ENCODE peak calls at places on chromosomes 4 and X, in eight cellular contexts. U, G, A, N, J, O, Y and V are unnamed samples.

GRCh38 chr4:150178161-150178560 is 99.9 kb downstream of the DCLK2 start:
- DNase-seq in U (no peak), G (no peak), A (no peak), N (peak; percentile 85), J (no peak), O (no peak), Y (no peak), V (no peak)

GRCh38 chr4:48780867-48781219 is 764 bp upstream of the FRYL start:
- DNase-seq in U (peak; percentile 31), G (no peak), A (peak; percentile 59), N (peak; percentile 56), J (no peak), O (no peak), Y (peak; percentile 55), V (peak; percentile 12)

GRCh38 chr4:100289980-100290379 is 99.7 kb upstream of the DDIT4L start:
- DNase-seq in U (no peak), G (no peak), A (no peak), N (no peak), J (peak; percentile 6), O (no peak), Y (no peak), V (no peak)

GRCh38 chrX:148265829-148266228 is 234.6 kb upstream of the AFF2 start:
- DNase-seq in U (no peak), G (no peak), A (no peak), N (peak; percentile 6), J (no peak), O (no peak), Y (no peak), V (no peak)

GRCh38 chrX:46648660-46649059 is 75.1 kb downstream of the CHST7 start:
- DNase-seq in U (no peak), G (no peak), A (no peak), N (no peak), J (no peak), O (no peak), Y (no peak), V (no peak)

GRCh38 chr4:82753725-82754410 is 44.7 kb downstream of the SCD5 start:
- DNase-seq in U (no peak), G (no peak), A (no peak), N (peak; percentile 28), J (no peak), O (no peak), Y (peak; percentile 23), V (no peak)

GRCh38 chrX:69153060-69153730 is 12.1 kb downstream of the PJA1 start:
- DNase-seq in U (peak; percentile 28), G (no peak), A (no peak), N (no peak), J (no peak), O (peak; percentile 67), Y (no peak), V (no peak)

GRCh38 chrX:83501540-83501939 is 6.5 kb upstream of the POU3F4 start:
- DNase-seq in U (no peak), G (no peak), A (no peak), N (peak; percentile 44), J (no peak), O (no peak), Y (no peak), V (no peak)

GRCh38 chr4:107629318-107629717 is 90.7 kb downstream of the PAPSS1 start:
- DNase-seq in U (no peak), G (no peak), A (no peak), N (no peak), J (no peak), O (no peak), Y (no peak), V (no peak)

GRCh38 chr4:145881991-145882390 is 56.6 kb downstream of the ZNF827 start:
- DNase-seq in U (no peak), G (no peak), A (no peak), N (no peak), J (no peak), O (no peak), Y (no peak), V (no peak)

GRCh38 chr4:86685401-86685800 is 91.3 kb downstream of the PTPN13 start:
- DNase-seq in U (no peak), G (no peak), A (no peak), N (no peak), J (no peak), O (no peak), Y (no peak), V (no peak)

GRCh38 chrX:43849173-43849572 is 33.1 kb downstream of the MAOB start:
- DNase-seq in U (no peak), G (no peak), A (no peak), N (no peak), J (no peak), O (no peak), Y (no peak), V (no peak)

GRCh38 chr4:64781737-64782326 is 372.6 kb upstream of the TECRL start:
- DNase-seq in U (no peak), G (peak; percentile 6), A (no peak), N (peak; percentile 76), J (peak; percentile 32), O (no peak), Y (no peak), V (no peak)

GRCh38 chr4:173121044-173121685 is 47.4 kb upstream of the GALNT7 start:
- DNase-seq in U (peak; percentile 4), G (no peak), A (no peak), N (peak; percentile 17), J (no peak), O (no peak), Y (peak; percentile 11), V (peak; percentile 4)

GRCh38 chr4:48686369-48686768 is 93.7 kb downstream of the FRYL start:
- DNase-seq in U (no peak), G (no peak), A (no peak), N (no peak), J (no peak), O (no peak), Y (no peak), V (no peak)

GRCh38 chr4:165394275-165394674 is 15.5 kb downstream of the CPE start:
- DNase-seq in U (no peak), G (no peak), A (no peak), N (peak; percentile 56), J (no peak), O (no peak), Y (no peak), V (no peak)

GRCh38 chr4:140174535-140174934 is 20.6 kb upstream of the MAML3 start:
- DNase-seq in U (no peak), G (no peak), A (no peak), N (no peak), J (no peak), O (no peak), Y (no peak), V (no peak)

GRCh38 chr4:75248770-75249467 is 265.3 kb downstream of the RCHY1 start:
- DNase-seq in U (peak; percentile 2), G (no peak), A (no peak), N (peak; percentile 7), J (no peak), O (no peak), Y (no peak), V (no peak)

GRCh38 chr4:17030543-17030942 is 132.1 kb upstream of the LDB2 start:
- DNase-seq in U (peak; percentile 14), G (no peak), A (no peak), N (peak; percentile 85), J (peak; percentile 76), O (no peak), Y (no peak), V (no peak)

GRCh38 chr4:149995134-149995756 is 83.0 kb upstream of the DCLK2 start:
- DNase-seq in U (no peak), G (no peak), A (no peak), N (no peak), J (no peak), O (no peak), Y (no peak), V (no peak)

GRCh38 chr4:6990661-6991060 is 52.5 kb upstream of the TADA2B start:
- DNase-seq in U (no peak), G (no peak), A (no peak), N (no peak), J (no peak), O (no peak), Y (no peak), V (no peak)

GRCh38 chr4:7391637-7392437 is 42.9 kb downstream of the PSAPL1 start:
- DNase-seq in U (no peak), G (no peak), A (no peak), N (no peak), J (no peak), O (no peak), Y (no peak), V (no peak)

GRCh38 chrX:121258545-121258944 is 211.1 kb downstream of the GLUD2 start:
- DNase-seq in U (no peak), G (no peak), A (no peak), N (no peak), J (no peak), O (no peak), Y (no peak), V (no peak)

GRCh38 chr4:109332926-109333464 is 30.5 kb upstream of the COL25A1 start:
- DNase-seq in U (peak; percentile 11), G (no peak), A (no peak), N (no peak), J (no peak), O (no peak), Y (no peak), V (no peak)

GRCh38 chr4:24559889-24560288 is 24.5 kb downstream of the DHX15 start:
- DNase-seq in U (no peak), G (no peak), A (no peak), N (no peak), J (no peak), O (no peak), Y (no peak), V (no peak)

GRCh38 chrX:2984342-2984741 is 22.0 kb upstream of the ARSH start:
- DNase-seq in U (no peak), G (no peak), A (no peak), N (no peak), J (no peak), O (no peak), Y (no peak), V (no peak)

GRCh38 chrX:107677501-107677901 is 49.2 kb downstream of the PRPS1 start:
- DNase-seq in U (peak; percentile 35), G (no peak), A (peak; percentile 28), N (peak; percentile 76), J (no peak), O (no peak), Y (no peak), V (no peak)

GRCh38 chr4:3233391-3234071 is 15.4 kb upstream of the MSANTD1 start:
- DNase-seq in U (no peak), G (no peak), A (no peak), N (peak; percentile 42), J (no peak), O (no peak), Y (no peak), V (no peak)

GRCh38 chrX:114959729-114960128 is 57.7 kb downstream of the IL13RA2 start:
- DNase-seq in U (no peak), G (no peak), A (no peak), N (peak; percentile 10), J (no peak), O (no peak), Y (no peak), V (peak; percentile 12)

GRCh38 chr4:48542888-48543287 is 52.8 kb downstream of the ZAR1 start:
- DNase-seq in U (no peak), G (no peak), A (no peak), N (no peak), J (no peak), O (no peak), Y (no peak), V (no peak)

GRCh38 chr4:152640058-152640921 is 39.5 kb downstream of the TMEM154 start:
- DNase-seq in U (no peak), G (no peak), A (peak; percentile 54), N (peak; percentile 33), J (peak; percentile 8), O (no peak), Y (no peak), V (no peak)

GRCh38 chr4:94419956-94420355 is 31.8 kb upstream of the PDLIM5 start:
- DNase-seq in U (peak; percentile 3), G (no peak), A (no peak), N (peak; percentile 17), J (no peak), O (no peak), Y (no peak), V (no peak)

GRCh38 chr4:153115322-153116100 is 88.7 kb upstream of the TRIM2 start:
- DNase-seq in U (peak; percentile 49), G (no peak), A (peak; percentile 90), N (peak; percentile 87), J (peak; percentile 39), O (no peak), Y (peak; percentile 37), V (peak; percentile 33)

GRCh38 chr4:107888237-107888636 is 43.1 kb upstream of the CYP2U1 start:
- DNase-seq in U (no peak), G (no peak), A (no peak), N (no peak), J (no peak), O (no peak), Y (no peak), V (no peak)